ENCODE peak calls at places on chromosomes 13 and 19, in five cellular contexts. One of them, this sample, is unnamed.

GRCh38 chr13:86932935-86933334 is 738.2 kb upstream of the SLITRK5 start:
- DNase-seq in putamen: no peak
- DNase-seq in H7: peak
- DNase-seq in activated CD8-positive, alpha-beta memory T cell treated with anti-CD3 and anti-CD28 coated beads, Interleukin-2, amount 50 U/mL, for 4 hours: no peak
- DNase-seq in anterior cingulate cortex: no peak
- DNase-seq in this sample: no peak

GRCh38 chr19:3319643-3320353 is 46.6 kb upstream of the NFIC start:
- DNase-seq in putamen: no peak
- DNase-seq in H7: peak
- DNase-seq in activated CD8-positive, alpha-beta memory T cell treated with anti-CD3 and anti-CD28 coated beads, Interleukin-2, amount 50 U/mL, for 4 hours: no peak
- DNase-seq in anterior cingulate cortex: no peak
- DNase-seq in this sample: no peak

GRCh38 chr19:40246292-40247073 is 20.0 kb upstream of the CCNP start:
- DNase-seq in putamen: no peak
- DNase-seq in H7: no peak
- DNase-seq in activated CD8-positive, alpha-beta memory T cell treated with anti-CD3 and anti-CD28 coated beads, Interleukin-2, amount 50 U/mL, for 4 hours: no peak
- DNase-seq in anterior cingulate cortex: no peak
- DNase-seq in this sample: no peak

GRCh38 chr19:46147791-46148288 is at the start of gene IGFL2:
- DNase-seq in putamen: no peak
- DNase-seq in H7: no peak
- DNase-seq in activated CD8-positive, alpha-beta memory T cell treated with anti-CD3 and anti-CD28 coated beads, Interleukin-2, amount 50 U/mL, for 4 hours: no peak
- DNase-seq in anterior cingulate cortex: no peak
- DNase-seq in this sample: no peak

GRCh38 chr13:37187611-37188010 is 82.1 kb upstream of the CSNK1A1L start:
- DNase-seq in putamen: no peak
- DNase-seq in H7: no peak
- DNase-seq in activated CD8-positive, alpha-beta memory T cell treated with anti-CD3 and anti-CD28 coated beads, Interleukin-2, amount 50 U/mL, for 4 hours: no peak
- DNase-seq in anterior cingulate cortex: no peak
- DNase-seq in this sample: no peak

GRCh38 chr13:112684041-112684440 is 5.8 kb upstream of the ATP11A start:
- DNase-seq in putamen: no peak
- DNase-seq in H7: no peak
- DNase-seq in activated CD8-positive, alpha-beta memory T cell treated with anti-CD3 and anti-CD28 coated beads, Interleukin-2, amount 50 U/mL, for 4 hours: no peak
- DNase-seq in anterior cingulate cortex: no peak
- DNase-seq in this sample: no peak

GRCh38 chr13:99043700-99044300 is 65.9 kb upstream of the DOCK9 start:
- DNase-seq in putamen: no peak
- DNase-seq in H7: no peak
- DNase-seq in activated CD8-positive, alpha-beta memory T cell treated with anti-CD3 and anti-CD28 coated beads, Interleukin-2, amount 50 U/mL, for 4 hours: no peak
- DNase-seq in anterior cingulate cortex: no peak
- DNase-seq in this sample: no peak

GRCh38 chr19:3034194-3034844 is 5.2 kb upstream of the TLE2 start:
- DNase-seq in putamen: no peak
- DNase-seq in H7: no peak
- DNase-seq in activated CD8-positive, alpha-beta memory T cell treated with anti-CD3 and anti-CD28 coated beads, Interleukin-2, amount 50 U/mL, for 4 hours: no peak
- DNase-seq in anterior cingulate cortex: no peak
- DNase-seq in this sample: no peak

GRCh38 chr13:113652404-113653263 is 5.4 kb downstream of the ATP4B start:
- DNase-seq in putamen: no peak
- DNase-seq in H7: peak
- DNase-seq in activated CD8-positive, alpha-beta memory T cell treated with anti-CD3 and anti-CD28 coated beads, Interleukin-2, amount 50 U/mL, for 4 hours: no peak
- DNase-seq in anterior cingulate cortex: no peak
- DNase-seq in this sample: no peak

GRCh38 chr19:49556412-49557398 is 23.7 kb downstream of the NOSIP start:
- DNase-seq in putamen: no peak
- DNase-seq in H7: peak
- DNase-seq in activated CD8-positive, alpha-beta memory T cell treated with anti-CD3 and anti-CD28 coated beads, Interleukin-2, amount 50 U/mL, for 4 hours: peak
- DNase-seq in anterior cingulate cortex: no peak
- DNase-seq in this sample: no peak

GRCh38 chr13:33526718-33527117 is 241.2 kb upstream of the STARD13 start:
- DNase-seq in putamen: no peak
- DNase-seq in H7: no peak
- DNase-seq in activated CD8-positive, alpha-beta memory T cell treated with anti-CD3 and anti-CD28 coated beads, Interleukin-2, amount 50 U/mL, for 4 hours: no peak
- DNase-seq in anterior cingulate cortex: no peak
- DNase-seq in this sample: no peak

GRCh38 chr13:113483504-113484287 is 6.8 kb downstream of the DCUN1D2 start:
- DNase-seq in putamen: no peak
- DNase-seq in H7: no peak
- DNase-seq in activated CD8-positive, alpha-beta memory T cell treated with anti-CD3 and anti-CD28 coated beads, Interleukin-2, amount 50 U/mL, for 4 hours: no peak
- DNase-seq in anterior cingulate cortex: no peak
- DNase-seq in this sample: peak

GRCh38 chr13:20197361-20197834 is 4.7 kb upstream of the GJB2 start:
- DNase-seq in putamen: peak
- DNase-seq in H7: peak
- DNase-seq in activated CD8-positive, alpha-beta memory T cell treated with anti-CD3 and anti-CD28 coated beads, Interleukin-2, amount 50 U/mL, for 4 hours: no peak
- DNase-seq in anterior cingulate cortex: no peak
- DNase-seq in this sample: no peak

GRCh38 chr13:94311893-94312292 is 167.6 kb downstream of the DCT start:
- DNase-seq in putamen: no peak
- DNase-seq in H7: no peak
- DNase-seq in activated CD8-positive, alpha-beta memory T cell treated with anti-CD3 and anti-CD28 coated beads, Interleukin-2, amount 50 U/mL, for 4 hours: no peak
- DNase-seq in anterior cingulate cortex: no peak
- DNase-seq in this sample: no peak

GRCh38 chr19:5929179-5929578 is 15.1 kb downstream of the CAPS start:
- DNase-seq in putamen: no peak
- DNase-seq in H7: no peak
- DNase-seq in activated CD8-positive, alpha-beta memory T cell treated with anti-CD3 and anti-CD28 coated beads, Interleukin-2, amount 50 U/mL, for 4 hours: no peak
- DNase-seq in anterior cingulate cortex: no peak
- DNase-seq in this sample: no peak

GRCh38 chr19:19655641-19656343 is 7.7 kb downstream of the ATP13A1 start:
- DNase-seq in putamen: no peak
- DNase-seq in H7: peak
- DNase-seq in activated CD8-positive, alpha-beta memory T cell treated with anti-CD3 and anti-CD28 coated beads, Interleukin-2, amount 50 U/mL, for 4 hours: no peak
- DNase-seq in anterior cingulate cortex: no peak
- DNase-seq in this sample: no peak

GRCh38 chr19:13764821-13765394 is 586 bp downstream of the MRI1 start:
- DNase-seq in putamen: no peak
- DNase-seq in H7: peak
- DNase-seq in activated CD8-positive, alpha-beta memory T cell treated with anti-CD3 and anti-CD28 coated beads, Interleukin-2, amount 50 U/mL, for 4 hours: peak
- DNase-seq in anterior cingulate cortex: peak
- DNase-seq in this sample: no peak

GRCh38 chr13:27578121-27579030 is 42.0 kb downstream of the LNX2 start:
- DNase-seq in putamen: peak
- DNase-seq in H7: no peak
- DNase-seq in activated CD8-positive, alpha-beta memory T cell treated with anti-CD3 and anti-CD28 coated beads, Interleukin-2, amount 50 U/mL, for 4 hours: no peak
- DNase-seq in anterior cingulate cortex: no peak
- DNase-seq in this sample: no peak

GRCh38 chr19:870314-870713 is 10.8 kb downstream of the CFD start:
- DNase-seq in putamen: no peak
- DNase-seq in H7: no peak
- DNase-seq in activated CD8-positive, alpha-beta memory T cell treated with anti-CD3 and anti-CD28 coated beads, Interleukin-2, amount 50 U/mL, for 4 hours: no peak
- DNase-seq in anterior cingulate cortex: no peak
- DNase-seq in this sample: no peak

GRCh38 chr19:1618157-1619093 is 13.2 kb upstream of the UQCR11 start:
- DNase-seq in putamen: no peak
- DNase-seq in H7: peak
- DNase-seq in activated CD8-positive, alpha-beta memory T cell treated with anti-CD3 and anti-CD28 coated beads, Interleukin-2, amount 50 U/mL, for 4 hours: no peak
- DNase-seq in anterior cingulate cortex: no peak
- DNase-seq in this sample: no peak

GRCh38 chr19:35228177-35228930 is at the start of gene FAM187B:
- DNase-seq in putamen: peak
- DNase-seq in H7: peak
- DNase-seq in activated CD8-positive, alpha-beta memory T cell treated with anti-CD3 and anti-CD28 coated beads, Interleukin-2, amount 50 U/mL, for 4 hours: no peak
- DNase-seq in anterior cingulate cortex: peak
- DNase-seq in this sample: no peak

GRCh38 chr19:3670796-3671679 is 29.2 kb downstream of the PIP5K1C start:
- DNase-seq in putamen: no peak
- DNase-seq in H7: peak
- DNase-seq in activated CD8-positive, alpha-beta memory T cell treated with anti-CD3 and anti-CD28 coated beads, Interleukin-2, amount 50 U/mL, for 4 hours: peak
- DNase-seq in anterior cingulate cortex: no peak
- DNase-seq in this sample: no peak

GRCh38 chr13:38564751-38565150 is 122.1 kb upstream of the FREM2 start:
- DNase-seq in putamen: no peak
- DNase-seq in H7: no peak
- DNase-seq in activated CD8-positive, alpha-beta memory T cell treated with anti-CD3 and anti-CD28 coated beads, Interleukin-2, amount 50 U/mL, for 4 hours: no peak
- DNase-seq in anterior cingulate cortex: no peak
- DNase-seq in this sample: no peak

GRCh38 chr13:23996456-23996855 is 99.2 kb upstream of the C1QTNF9B start:
- DNase-seq in putamen: no peak
- DNase-seq in H7: no peak
- DNase-seq in activated CD8-positive, alpha-beta memory T cell treated with anti-CD3 and anti-CD28 coated beads, Interleukin-2, amount 50 U/mL, for 4 hours: no peak
- DNase-seq in anterior cingulate cortex: no peak
- DNase-seq in this sample: no peak

GRCh38 chr19:52963229-52963760 is 614 bp upstream of the ZNF816 start:
- DNase-seq in putamen: no peak
- DNase-seq in H7: peak
- DNase-seq in activated CD8-positive, alpha-beta memory T cell treated with anti-CD3 and anti-CD28 coated beads, Interleukin-2, amount 50 U/mL, for 4 hours: no peak
- DNase-seq in anterior cingulate cortex: no peak
- DNase-seq in this sample: no peak